ENCODE peak calls at places on chromosomes 4 and X, in seven cellular contexts. J is NCI-H1092; D is suprapubic skin; I is esophagus squamous epithelium; H is stimulated activated CD4-positive, alpha-beta T cell treated with anti-CD3 and anti-CD28 coated beads, Interleukin-4, amount 100 ng/mL, for 4 hours; S is NCI-H748 treated with DMSO at 0.1 percent for 48 hours; O is Caco-2. U is an unnamed sample.

GRCh38 chr4:21032246-21032645 is 332.0 kb downstream of the PACRGL start:
- DNase-seq in I (no peak), D (no peak), S (no peak), H (no peak), J (no peak), O (peak), U (no peak)

GRCh38 chr4:99591757-99592156 is 17.1 kb downstream of the MTTP start:
- DNase-seq in H (no peak), I (no peak), O (no peak), D (no peak), J (no peak), S (no peak), U (no peak)

GRCh38 chrX:38627683-38628082 is 66.3 kb downstream of the TSPAN7 start:
- DNase-seq in I (no peak), J (no peak), S (peak), H (no peak), O (peak), D (no peak), U (no peak)

GRCh38 chr4:181957088-181957487 is 286.1 kb upstream of the TENM3 start:
- DNase-seq in D (no peak), H (no peak), I (no peak), O (no peak), S (no peak), J (no peak), U (no peak)

GRCh38 chrX:69216911-69217310 is 51.7 kb upstream of the PJA1 start:
- DNase-seq in I (no peak), J (no peak), O (no peak), H (no peak), D (peak), S (no peak), U (no peak)

GRCh38 chrX:107168259-107168658 is 38.0 kb downstream of the NUP62CL start:
- DNase-seq in D (no peak), J (no peak), I (no peak), H (no peak), O (no peak), S (no peak), U (no peak)

GRCh38 chr4:47104986-47105385 is 73.6 kb downstream of the GABRB1 start:
- DNase-seq in I (no peak), H (no peak), J (no peak), D (no peak), S (no peak), O (no peak), U (no peak)

GRCh38 chrX:6095469-6095868 is 133.2 kb downstream of the NLGN4X start:
- DNase-seq in D (no peak), J (no peak), I (no peak), H (no peak), S (no peak), O (peak), U (no peak)

GRCh38 chr4:70855464-70855863 is 15.8 kb upstream of the GRSF1 start:
- DNase-seq in H (no peak), D (no peak), O (no peak), J (no peak), S (no peak), I (no peak), U (no peak)

GRCh38 chrX:16114640-16115039 is 8.7 kb upstream of the GRPR start:
- DNase-seq in D (no peak), I (no peak), S (no peak), H (no peak), J (no peak), O (no peak), U (no peak)

GRCh38 chrX:44245730-44246129 is 97.7 kb downstream of the EFHC2 start:
- DNase-seq in S (no peak), H (no peak), D (no peak), J (no peak), O (no peak), I (no peak), U (no peak)

GRCh38 chr4:2281575-2282343 is 19.9 kb upstream of the MXD4 start:
- DNase-seq in S (no peak), D (no peak), J (no peak), H (peak), I (no peak), O (no peak), U (peak)